ENCODE peak calls at places on chromosomes 2 and 18, in ten cellular contexts. T is fibroblast of the conjunctiva; A is stimulated activated CD8-positive, alpha-beta memory T cell treated with anti-CD3 and anti-CD28 coated beads, Interleukin-2, amount 100 ng/mL, for 48 hours; F is cardiac muscle cell; I is cardiac fibroblast; W is retinal pigment epithelial cell; O is GM23248; E is CD8-positive, alpha-beta memory T cell; U is psoas muscle; V is A172. Q is an unnamed sample.

GRCh38 chr2:190267302-190267701 is 52.3 kb downstream of the HIBCH start:
- DNase-seq in E (no peak), F (no peak), W (peak), T (peak), U (no peak), I (peak), O (peak), V (peak), A (no peak), Q (no peak)

GRCh38 chr2:112168422-112169124 is 30.4 kb downstream of the FBLN7 start:
- DNase-seq in T (no peak), U (no peak), I (no peak), E (no peak), O (peak), F (no peak), W (no peak), A (no peak), V (no peak), Q (no peak)

GRCh38 chr2:10617241-10617640 is 72.5 kb downstream of the NOL10 start:
- DNase-seq in T (no peak), E (no peak), V (no peak), O (no peak), I (peak), A (no peak), W (no peak), U (no peak), F (no peak), Q (no peak)

GRCh38 chr2:7018261-7018701 is 101.1 kb downstream of the RNF144A start:
- DNase-seq in W (no peak), A (no peak), V (no peak), T (no peak), O (no peak), I (no peak), U (no peak), F (no peak), E (no peak), Q (no peak)

GRCh38 chr2:231152800-231153557 is 28.1 kb upstream of the HTR2B start:
- DNase-seq in F (no peak), T (no peak), U (no peak), E (no peak), V (peak), A (no peak), W (no peak), I (peak), O (peak), Q (no peak)

GRCh38 chr2:100964706-100965269 is 37.3 kb upstream of the RPL31 start:
- DNase-seq in E (no peak), V (no peak), O (peak), T (no peak), U (no peak), W (no peak), I (no peak), F (no peak), A (no peak), Q (no peak)

GRCh38 chr18:22052405-22053105 is 116.8 kb upstream of the GATA6 start:
- DNase-seq in I (no peak), W (no peak), T (no peak), E (no peak), U (no peak), V (no peak), O (no peak), F (no peak), A (no peak), Q (no peak)

GRCh38 chr2:9271691-9272090 is 65.1 kb downstream of the ASAP2 start:
- DNase-seq in I (no peak), V (no peak), W (no peak), F (no peak), T (no peak), O (no peak), E (no peak), A (no peak), U (no peak), Q (no peak)

GRCh38 chr18:8176554-8176953 is 432.7 kb upstream of the RAB12 start:
- DNase-seq in W (peak), O (no peak), F (peak), A (no peak), E (no peak), T (no peak), U (no peak), I (peak), V (no peak), Q (no peak)

GRCh38 chr18:58254873-58255511 is 211.0 kb downstream of the NEDD4L start:
- DNase-seq in W (no peak), O (no peak), I (no peak), A (no peak), V (peak), E (no peak), T (no peak), F (no peak), U (peak), Q (no peak)

GRCh38 chr2:219575566-219576504 is 3.7 kb downstream of the INHA start:
- DNase-seq in I (no peak), U (no peak), V (no peak), A (no peak), W (no peak), T (no peak), O (no peak), F (peak), E (no peak), Q (no peak)

GRCh38 chr18:27599202-27599829 is 414.2 kb upstream of the CHST9 start:
- DNase-seq in V (peak), O (peak), A (no peak), E (no peak), F (peak), W (no peak), U (peak), T (peak), I (peak), Q (no peak)

GRCh38 chr2:43634604-43635306 is 2.3 kb upstream of the PLEKHH2 start:
- DNase-seq in U (no peak), O (peak), V (peak), F (no peak), T (peak), I (peak), A (no peak), W (peak), E (no peak), Q (no peak)

GRCh38 chr2:68726608-68727367 is 7.8 kb upstream of the ARHGAP25 start:
- DNase-seq in A (peak), T (no peak), V (no peak), I (no peak), F (no peak), W (no peak), E (peak), U (no peak), O (no peak), Q (peak)

GRCh38 chr2:27322301-27322765 is 564 bp downstream of the MPV17 start:
- DNase-seq in T (no peak), V (peak), U (peak), I (no peak), E (no peak), W (no peak), F (no peak), A (no peak), O (peak), Q (peak)

GRCh38 chr2:119711352-119711751 is 32.4 kb downstream of the TMEM177 start:
- DNase-seq in I (no peak), F (no peak), A (no peak), V (no peak), E (no peak), T (no peak), W (no peak), U (no peak), O (no peak), Q (no peak)